ENCODE peak calls at places on chromosome 9, in ten cellular contexts. Z is upper lobe of left lung, N is breast epithelium, E is sigmoid colon, O is stomach, P is HepG2, M is SK-N-SH, Q is suprapubic skin, X is Panc1, S is HCT116. B is an unnamed sample.

GRCh38 chr9:91837982-91838731 is 111.9 kb downstream of the ROR2 start:
- DNase-seq in Z (peak), N (no peak), E (peak), O (peak), P (no peak), M (no peak), Q (peak), X (no peak), S (peak), B (no peak)

GRCh38 chr9:129835860-129836223 is 584 bp downstream of the USP20 start:
- DNase-seq in Z (no peak), N (no peak), E (no peak), O (no peak), P (no peak), M (peak), Q (no peak), X (no peak), S (no peak), B (no peak)

GRCh38 chr9:34454571-34455065 is 3.8 kb downstream of the FAM219A start:
- DNase-seq in Z (no peak), N (no peak), E (no peak), O (no peak), P (no peak), M (peak), Q (no peak), X (no peak), S (peak), B (no peak)

GRCh38 chr9:5510360-5510931 is at the start of gene PDCD1LG2:
- DNase-seq in Z (no peak), N (no peak), E (no peak), O (no peak), P (no peak), M (peak), Q (no peak), X (no peak), S (no peak), B (no peak)

GRCh38 chr9:34744295-34745221 is 34.6 kb upstream of the CCL21 start:
- DNase-seq in Z (no peak), N (no peak), E (peak), O (no peak), P (no peak), M (no peak), Q (no peak), X (no peak), S (peak), B (no peak)

GRCh38 chr9:20980713-20981481 is 50.5 kb downstream of the HACD4 start:
- DNase-seq in Z (no peak), N (no peak), E (no peak), O (no peak), P (no peak), M (no peak), Q (no peak), X (no peak), S (no peak), B (no peak)

GRCh38 chr9:83285836-83286235 is 222.9 kb upstream of the RASEF start:
- DNase-seq in Z (no peak), N (no peak), E (no peak), O (no peak), P (no peak), M (no peak), Q (no peak), X (no peak), S (no peak), B (peak)

GRCh38 chr9:86765736-86766410 is 181.4 kb downstream of the GAS1 start:
- DNase-seq in Z (peak), N (no peak), E (no peak), O (no peak), P (no peak), M (no peak), Q (no peak), X (no peak), S (no peak), B (peak)

GRCh38 chr9:114898741-114899140 is 31.6 kb downstream of the TNFSF8 start:
- DNase-seq in Z (no peak), N (no peak), E (no peak), O (peak), P (no peak), M (no peak), Q (no peak), X (no peak), S (no peak), B (no peak)

GRCh38 chr9:116541402-116541801 is 145.7 kb upstream of the TRIM32 start:
- DNase-seq in Z (no peak), N (no peak), E (no peak), O (no peak), P (no peak), M (no peak), Q (no peak), X (no peak), S (no peak), B (peak)

GRCh38 chr9:113523421-113524141 is 60.1 kb downstream of the RGS3 start:
- DNase-seq in Z (no peak), N (no peak), E (no peak), O (no peak), P (no peak), M (no peak), Q (no peak), X (no peak), S (no peak), B (no peak)

GRCh38 chr9:119868694-119869093 is 499.5 kb upstream of the BRINP1 start:
- DNase-seq in Z (no peak), N (peak), E (peak), O (peak), P (no peak), M (peak), Q (no peak), X (no peak), S (no peak), B (no peak)

GRCh38 chr9:114810614-114811013 is 4.8 kb upstream of the TNFSF15 start:
- DNase-seq in Z (no peak), N (no peak), E (no peak), O (no peak), P (no peak), M (no peak), Q (no peak), X (no peak), S (no peak), B (peak)

GRCh38 chr9:79240774-79241173 is 331.0 kb upstream of the TLE4 start:
- DNase-seq in Z (no peak), N (no peak), E (no peak), O (no peak), P (no peak), M (no peak), Q (no peak), X (no peak), S (no peak), B (no peak)

GRCh38 chr9:129889936-129890717 is 54.9 kb downstream of the USP20 start:
- DNase-seq in Z (peak), N (no peak), E (no peak), O (peak), P (no peak), M (no peak), Q (no peak), X (no peak), S (no peak), B (no peak)

GRCh38 chr9:133948571-133949485 is 43.3 kb downstream of the VAV2 start:
- DNase-seq in Z (no peak), N (no peak), E (no peak), O (no peak), P (no peak), M (no peak), Q (no peak), X (no peak), S (no peak), B (no peak)

GRCh38 chr9:100600511-100601079 is 22.7 kb downstream of the CAVIN4 start:
- DNase-seq in Z (no peak), N (no peak), E (no peak), O (no peak), P (no peak), M (no peak), Q (no peak), X (no peak), S (no peak), B (no peak)

GRCh38 chr9:73042155-73042554 is 89.3 kb upstream of the ALDH1A1 start:
- DNase-seq in Z (no peak), N (no peak), E (no peak), O (no peak), P (no peak), M (no peak), Q (no peak), X (no peak), S (no peak), B (no peak)

GRCh38 chr9:130498298-130498917 is 53.6 kb downstream of the ASS1 start:
- DNase-seq in Z (no peak), N (no peak), E (no peak), O (no peak), P (peak), M (no peak), Q (no peak), X (no peak), S (no peak), B (no peak)

GRCh38 chr9:130117816-130118632 is 54.2 kb upstream of the NCS1 start:
- DNase-seq in Z (no peak), N (no peak), E (peak), O (no peak), P (no peak), M (no peak), Q (no peak), X (no peak), S (peak), B (no peak)

GRCh38 chr9:109781086-109781485 is 1.1 kb downstream of the PALM2AKAP2 start:
- DNase-seq in Z (no peak), N (no peak), E (no peak), O (no peak), P (no peak), M (no peak), Q (no peak), X (no peak), S (no peak), B (no peak)

GRCh38 chr9:95261890-95262289 is 55.6 kb downstream of the FANCC start:
- DNase-seq in Z (no peak), N (no peak), E (no peak), O (no peak), P (peak), M (no peak), Q (no peak), X (no peak), S (no peak), B (no peak)

GRCh38 chr9:120117081-120117480 is 462.9 kb downstream of the CDK5RAP2 start:
- DNase-seq in Z (no peak), N (no peak), E (no peak), O (no peak), P (no peak), M (no peak), Q (no peak), X (no peak), S (no peak), B (no peak)

GRCh38 chr9:121622842-121623203 is 28.6 kb upstream of the DAB2IP start:
- DNase-seq in Z (peak), N (no peak), E (no peak), O (no peak), P (no peak), M (no peak), Q (no peak), X (no peak), S (no peak), B (no peak)

GRCh38 chr9:101508203-101508602 is 25.4 kb upstream of the RNF20 start:
- DNase-seq in Z (no peak), N (no peak), E (no peak), O (no peak), P (no peak), M (no peak), Q (no peak), X (no peak), S (no peak), B (no peak)

GRCh38 chr9:79080536-79080935 is 491.2 kb upstream of the TLE4 start:
- DNase-seq in Z (no peak), N (no peak), E (no peak), O (no peak), P (no peak), M (no peak), Q (no peak), X (no peak), S (no peak), B (no peak)

GRCh38 chr9:36827593-36827992 is 206.5 kb downstream of the PAX5 start:
- DNase-seq in Z (no peak), N (no peak), E (no peak), O (no peak), P (no peak), M (no peak), Q (no peak), X (no peak), S (no peak), B (no peak)

GRCh38 chr9:116157436-116158138 is 4.0 kb downstream of the PAPPA start:
- DNase-seq in Z (no peak), N (no peak), E (peak), O (no peak), P (no peak), M (no peak), Q (no peak), X (no peak), S (no peak), B (no peak)

GRCh38 chr9:86909388-86909787 is 37.9 kb downstream of the GAS1 start:
- DNase-seq in Z (no peak), N (no peak), E (no peak), O (no peak), P (no peak), M (no peak), Q (no peak), X (no peak), S (no peak), B (no peak)

GRCh38 chr9:132008871-132009812 is 70.5 kb downstream of the MED27 start:
- DNase-seq in Z (no peak), N (no peak), E (no peak), O (no peak), P (peak), M (no peak), Q (no peak), X (no peak), S (no peak), B (no peak)

GRCh38 chr9:77516781-77517180 is 131.3 kb downstream of the GNA14 start:
- DNase-seq in Z (no peak), N (no peak), E (no peak), O (no peak), P (no peak), M (no peak), Q (no peak), X (no peak), S (no peak), B (no peak)

GRCh38 chr9:134707031-134707680 is 65.6 kb downstream of the COL5A1 start:
- DNase-seq in Z (peak), N (peak), E (peak), O (peak), P (peak), M (peak), Q (no peak), X (no peak), S (no peak), B (no peak)

GRCh38 chr9:98017306-98017705 is 34.2 kb downstream of the ANP32B start:
- DNase-seq in Z (no peak), N (no peak), E (no peak), O (no peak), P (no peak), M (no peak), Q (no peak), X (no peak), S (no peak), B (no peak)
- TF ChIP-seq POLR2AphosphoS5 in Z (no peak), N (no peak), E (no peak), O (no peak), P (no peak), M (no peak), Q (no peak), X (no peak), S (no peak), B (no peak)

DNA sequence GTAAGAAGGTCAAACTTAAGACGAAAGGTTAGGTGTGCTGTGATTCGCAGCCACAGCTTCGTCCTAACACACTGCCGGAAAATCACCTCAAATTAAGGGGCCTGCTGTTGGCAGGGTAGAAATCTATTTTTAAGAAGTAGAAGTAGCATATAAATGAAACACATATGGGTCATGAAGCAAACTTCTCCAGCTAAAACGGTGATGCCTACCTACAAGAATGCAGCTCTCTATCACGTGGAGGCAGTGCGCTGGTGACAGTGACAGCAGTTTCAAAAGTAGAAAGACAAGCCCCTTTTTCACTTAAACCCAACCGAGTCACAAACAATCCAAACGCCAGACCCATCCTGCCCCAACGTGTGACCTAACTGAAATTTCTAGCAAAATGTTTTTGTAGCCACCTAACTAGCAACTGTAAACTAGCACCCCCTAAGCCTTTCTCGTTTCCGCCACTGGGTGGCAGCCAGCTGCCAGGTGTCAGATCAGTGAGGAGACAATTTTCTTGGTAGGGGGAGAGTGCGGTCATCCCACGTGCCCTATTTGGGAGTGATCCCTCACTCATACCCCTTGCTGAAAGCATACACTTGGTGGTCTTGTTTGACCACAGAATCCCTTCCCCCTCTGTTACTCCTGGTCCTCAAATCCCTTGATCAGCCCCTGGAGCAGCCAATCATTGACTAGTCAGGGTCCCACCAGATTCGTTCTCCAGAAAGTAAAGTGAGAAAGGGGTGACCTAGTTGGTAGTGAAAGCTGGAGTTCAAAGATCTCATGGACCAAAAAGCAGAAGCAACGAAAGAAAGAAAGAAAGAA is 71.8 kb upstream of the MAMDC2 start:
- DNase-seq in Z (no peak), N (peak), E (peak), O (peak), P (peak), M (peak), Q (peak), X (peak), S (peak), B (no peak)
- TF ChIP-seq POLR2AphosphoS5 in Z (no peak), N (no peak), E (no peak), O (no peak), P (no peak), M (no peak), Q (no peak), X (no peak), S (no peak), B (peak)

DNA sequence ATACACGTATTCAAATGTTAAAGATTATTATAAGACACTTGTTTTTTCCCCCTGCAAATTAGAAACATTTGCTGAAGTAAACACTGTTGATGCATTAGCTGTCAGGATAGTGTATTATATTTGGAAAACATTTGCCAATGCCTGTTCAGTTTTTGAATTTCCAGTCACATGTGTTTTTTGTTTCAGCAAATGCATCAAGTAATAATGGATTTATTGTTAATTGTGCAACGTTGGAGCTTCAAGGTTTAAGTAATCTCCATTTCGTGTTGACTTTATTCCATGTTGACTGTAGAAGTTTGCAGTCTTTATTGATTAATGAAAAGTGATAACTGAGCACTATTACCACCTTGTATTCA is 412.5 kb downstream of the ACTL7B start:
- DNase-seq in Z (no peak), N (no peak), E (no peak), O (no peak), P (peak), M (no peak), Q (no peak), X (no peak), S (no peak), B (no peak)
- TF ChIP-seq POLR2AphosphoS5 in Z (no peak), N (no peak), E (peak), O (no peak), P (no peak), M (no peak), Q (no peak), X (no peak), S (no peak), B (no peak)

DNA sequence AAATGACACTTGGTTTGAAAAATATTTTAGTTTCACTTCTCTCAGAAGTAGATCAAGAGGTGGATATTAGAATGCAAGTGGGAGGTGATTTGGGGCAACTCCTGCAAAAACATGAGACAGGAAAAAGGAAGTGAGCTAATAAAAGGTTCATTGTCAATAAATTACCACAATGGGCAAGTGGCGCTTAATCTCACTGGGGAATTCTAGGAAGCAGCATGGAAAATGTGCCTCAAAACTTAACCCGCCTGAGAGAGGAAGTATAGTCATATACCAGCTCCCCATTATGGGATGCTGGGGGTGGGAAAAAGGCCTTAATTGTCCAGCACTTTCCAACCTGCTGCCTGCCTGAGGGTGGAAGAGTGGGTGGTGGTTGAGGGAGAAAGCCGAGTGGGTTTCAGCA is 204.1 kb downstream of the ELAVL2 start:
- DNase-seq in Z (no peak), N (no peak), E (no peak), O (no peak), P (no peak), M (no peak), Q (no peak), X (no peak), S (no peak), B (no peak)
- TF ChIP-seq POLR2AphosphoS5 in Z (no peak), N (no peak), E (no peak), O (no peak), P (no peak), M (no peak), Q (no peak), X (no peak), S (no peak), B (no peak)

GRCh38 chr9:136542246-136543041 is 3.4 kb downstream of the NOTCH1 start:
- DNase-seq in Z (peak), N (no peak), E (no peak), O (no peak), P (no peak), M (no peak), Q (no peak), X (no peak), S (no peak), B (no peak)

GRCh38 chr9:136544549-136545064 is 1.2 kb downstream of the NOTCH1 start:
- DNase-seq in Z (peak), N (no peak), E (peak), O (peak), P (no peak), M (peak), Q (no peak), X (no peak), S (no peak), B (no peak)

GRCh38 chr9:136543280-136543679 is 2.6 kb downstream of the NOTCH1 start:
- DNase-seq in Z (peak), N (no peak), E (no peak), O (no peak), P (no peak), M (no peak), Q (no peak), X (no peak), S (no peak), B (no peak)

GRCh38 chr9:136545065-136545965 is 533 bp downstream of the NOTCH1 start:
- DNase-seq in Z (peak), N (no peak), E (no peak), O (no peak), P (no peak), M (peak), Q (no peak), X (no peak), S (no peak), B (no peak)

GRCh38 chr9:136543830-136544548 is 1.9 kb downstream of the NOTCH1 start:
- DNase-seq in Z (peak), N (peak), E (peak), O (no peak), P (peak), M (no peak), Q (no peak), X (no peak), S (no peak), B (no peak)
- TF ChIP-seq POLR2AphosphoS5 in Z (no peak), N (peak), E (peak), O (no peak), P (no peak), M (no peak), Q (no peak), X (no peak), S (no peak), B (peak)

GRCh38 chr9:126719677-126720435 is 85.0 kb upstream of the ZBTB43 start:
- DNase-seq in Z (peak), N (peak), E (peak), O (peak), P (peak), M (peak), Q (no peak), X (no peak), S (no peak), B (peak)
- TF ChIP-seq POLR2AphosphoS5 in Z (no peak), N (peak), E (no peak), O (no peak), P (no peak), M (no peak), Q (no peak), X (no peak), S (no peak), B (no peak)

GRCh38 chr9:135797507-135798302 is 95.7 kb downstream of the KCNT1 start:
- DNase-seq in Z (peak), N (no peak), E (no peak), O (peak), P (no peak), M (peak), Q (no peak), X (no peak), S (peak), B (no peak)
- TF ChIP-seq POLR2AphosphoS5 in Z (no peak), N (no peak), E (no peak), O (no peak), P (no peak), M (no peak), Q (no peak), X (no peak), S (no peak), B (no peak)

B was measured in esophagus muscularis mucosa.